ENCODE peak calls at places on chromosomes 7 and 10, in seven cellular contexts. N is stimulated activated naive CD4-positive, alpha-beta T cell treated with Interleukin-2 at 50 U/mL for 16 hours; F is pancreas; B is fibroblast of the conjunctiva; R is stomach; K is GM12864; L is GM04503. S is an unnamed sample.

GRCh38 chr10:49661291-49661856 is 18.1 kb upstream of the C10orf53 start:
- DNase-seq in N (no peak), F (no peak), B (no peak), R (no peak), K (no peak), L (no peak), S (peak)

GRCh38 chr10:113982745-113983144 is 60.9 kb upstream of the ADRB1 start:
- DNase-seq in N (no peak), F (no peak), B (no peak), R (peak), K (peak), L (no peak), S (no peak)

GRCh38 chr7:156055206-156055822 is 243.1 kb upstream of the SHH start:
- DNase-seq in N (no peak), F (no peak), B (no peak), R (no peak), K (no peak), L (no peak), S (no peak)

GRCh38 chr10:97234403-97234802 is 48.6 kb upstream of the SLIT1 start:
- DNase-seq in N (no peak), F (no peak), B (peak), R (no peak), K (no peak), L (no peak), S (no peak)

GRCh38 chr7:90708841-90709317 is 112.8 kb downstream of the CDK14 start:
- DNase-seq in N (no peak), F (no peak), B (no peak), R (peak), K (peak), L (no peak), S (no peak)

GRCh38 chr7:138116156-138116555 is 39.9 kb downstream of the AKR1D1 start:
- DNase-seq in N (no peak), F (no peak), B (no peak), R (no peak), K (no peak), L (no peak), S (no peak)

GRCh38 chr7:153061913-153062528 is 302.5 kb downstream of the ACTR3B start:
- DNase-seq in N (no peak), F (no peak), B (no peak), R (no peak), K (no peak), L (no peak), S (no peak)

GRCh38 chr10:510415-510881 is 179.0 kb downstream of the DIP2C start:
- DNase-seq in N (no peak), F (peak), B (no peak), R (no peak), K (no peak), L (no peak), S (no peak)

S was measured in coronary artery.